ENCODE peak calls at places on chromosomes 13 and 19, in five cellular contexts. B, K, L, A and F are unnamed samples.

GRCh38 chr19:43767316-43767715 is 12.6 kb upstream of the SMG9 start:
- DNase-seq in B (no peak), A (no peak), L (no peak), K (no peak), F (no peak)

GRCh38 chr19:3146677-3147100 is 10.9 kb downstream of the GNA15 start:
- DNase-seq in L (no peak), K (no peak), A (peak), B (no peak), F (no peak)

GRCh38 chr19:46878613-46879375 is 18.0 kb downstream of the ARHGAP35 start:
- DNase-seq in A (no peak), K (peak), B (no peak), L (peak), F (peak)

GRCh38 chr19:18006895-18007604 is 920 bp upstream of the ARRDC2 start:
- DNase-seq in B (no peak), A (peak), L (peak), K (peak), F (no peak)

GRCh38 chr19:5621945-5622464 is 571 bp downstream of the SAFB2 start:
- DNase-seq in A (no peak), L (peak), K (no peak), B (no peak), F (no peak)

GRCh38 chr13:95896302-95896701 is 156.9 kb downstream of the UGGT2 start:
- DNase-seq in L (peak), A (no peak), B (no peak), K (no peak), F (no peak)

GRCh38 chr19:36060430-36060829 is 5.7 kb downstream of the WDR62 start:
- DNase-seq in K (peak), L (peak), A (no peak), B (no peak), F (no peak)

GRCh38 chr13:36919206-36919832 is 719 bp downstream of the SMAD9 start:
- DNase-seq in L (no peak), K (peak), A (peak), B (no peak), F (no peak)

GRCh38 chr19:15330801-15331418 is 1.4 kb downstream of the BRD4 start:
- DNase-seq in A (no peak), K (peak), L (peak), B (no peak), F (peak)

GRCh38 chr13:48346583-48346982 is 43.0 kb downstream of the RB1 start:
- DNase-seq in L (no peak), B (no peak), A (no peak), K (no peak), F (no peak)

GRCh38 chr13:88908896-88909535 is 1237.8 kb downstream of the SLITRK5 start:
- DNase-seq in B (no peak), K (no peak), L (no peak), A (no peak), F (no peak)

GRCh38 chr13:21237081-21237480 is 60.6 kb downstream of the MRPL57 start:
- DNase-seq in L (no peak), K (no peak), B (no peak), A (no peak), F (no peak)

DNA sequence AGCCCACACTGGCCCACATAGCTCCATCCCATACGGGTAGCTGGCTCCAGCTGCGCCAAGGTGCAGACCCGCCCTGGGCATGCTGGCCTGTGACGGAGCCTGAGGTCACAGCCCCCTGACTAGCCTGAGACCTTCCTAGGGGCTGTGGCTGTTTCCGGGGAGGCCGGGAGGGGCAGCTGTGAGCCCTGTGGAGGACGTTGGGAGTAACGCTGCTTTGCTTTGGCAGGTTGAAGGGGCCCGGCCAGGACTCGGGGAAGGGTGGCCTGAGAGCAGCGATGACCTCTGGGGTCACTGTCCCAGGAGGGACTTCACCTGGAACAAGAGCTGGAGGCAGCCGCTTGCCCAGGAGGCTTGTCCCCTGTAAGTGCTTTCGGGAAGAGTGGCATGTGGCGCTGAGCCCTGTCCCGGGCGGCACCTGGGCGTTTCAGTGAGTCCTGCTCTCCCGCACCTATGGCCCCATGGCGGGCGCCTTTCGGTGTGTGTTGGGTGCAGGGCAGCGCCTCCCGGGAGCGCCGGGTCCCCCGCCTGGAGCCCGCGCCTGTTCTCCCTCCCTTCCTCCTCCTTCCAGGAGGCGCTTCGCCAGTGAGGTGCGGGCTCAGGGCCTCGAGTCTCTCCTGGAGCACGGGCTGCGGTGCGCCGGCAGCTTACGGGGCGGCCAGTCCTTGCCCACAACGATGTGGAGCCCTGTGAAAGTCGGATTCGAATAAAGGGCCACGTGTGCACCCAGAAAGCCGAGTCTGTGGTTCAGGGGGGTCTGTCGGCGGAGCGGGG is 1.1 kb upstream of the FAM174C start:
- DNase-seq in K (no peak), B (no peak), L (no peak), A (peak), F (no peak)
- H3K4me3 ChIP-seq in K (peak), B (peak), L (peak), A (no peak), F (peak)

GRCh38 chr13:52348081-52348480 is 57.9 kb downstream of the THSD1 start:
- DNase-seq in A (no peak), L (peak), B (peak), K (peak), F (peak)
- TF ChIP-seq CTCF in A (no peak), L (no peak), B (no peak), K (no peak), F (no peak)

GRCh38 chr19:49148784-49149651 is 6.2 kb downstream of the HRC start:
- DNase-seq in K (peak), A (peak), L (peak), B (peak), F (peak)
- H3K4me3 ChIP-seq in K (peak), A (peak), L (peak), B (peak), F (peak)

GRCh38 chr13:45928843-45929242 is 77.3 kb upstream of the SIAH3 start:
- DNase-seq in B (no peak), A (no peak), L (no peak), K (no peak), F (no peak)

GRCh38 chr13:45928196-45928595 is 76.6 kb upstream of the SIAH3 start:
- DNase-seq in K (no peak), A (no peak), B (no peak), L (no peak), F (no peak)

GRCh38 chr13:45921337-45921736 is 69.8 kb upstream of the SIAH3 start:
- DNase-seq in L (no peak), B (no peak), K (no peak), A (no peak), F (no peak)

GRCh38 chr13:45925151-45925550 is 73.6 kb upstream of the SIAH3 start:
- DNase-seq in K (peak), B (no peak), L (peak), A (no peak), F (no peak)
- TF ChIP-seq CTCF in K (peak), B (peak), L (peak), A (no peak), F (no peak)